ENCODE peak calls at places on chromosome 10, in five cellular contexts. A is brain microvascular endothelial cell, B is endodermal cell, Q is trophoblast cell, I is stomach. K is an unnamed sample.

GRCh38 chr10:104809288-104810090 is 168.4 kb downstream of the SORCS3 start:
- DNase-seq in A (no peak), B (peak), Q (no peak), I (no peak), K (no peak)

GRCh38 chr10:3095373-3096139 is 28.2 kb downstream of the PFKP start:
- DNase-seq in A (peak), B (no peak), Q (peak), I (no peak), K (peak)

GRCh38 chr10:30600005-30600404 is 29.5 kb downstream of the LYZL2 start:
- DNase-seq in A (no peak), B (no peak), Q (no peak), I (no peak), K (no peak)

GRCh38 chr10:119817991-119818888 is 54.4 kb downstream of the MCMBP start:
- DNase-seq in A (peak), B (peak), Q (peak), I (peak), K (peak)

GRCh38 chr10:8050561-8051108 is 3.9 kb upstream of the GATA3 start:
- DNase-seq in A (no peak), B (peak), Q (peak), I (peak), K (no peak)

GRCh38 chr10:132111121-132111731 is 45.5 kb downstream of the JAKMIP3 start:
- DNase-seq in A (no peak), B (peak), Q (no peak), I (peak), K (peak)

GRCh38 chr10:5014936-5015335 is 11.3 kb upstream of the AKR1C2 start:
- DNase-seq in A (no peak), B (no peak), Q (no peak), I (no peak), K (no peak)

GRCh38 chr10:90162464-90162863 is 461.1 kb downstream of the KIF20B start:
- DNase-seq in A (no peak), B (no peak), Q (no peak), I (no peak), K (no peak)

GRCh38 chr10:663844-664243 is 25.6 kb downstream of the DIP2C start:
- DNase-seq in A (no peak), B (no peak), Q (no peak), I (no peak), K (no peak)

GRCh38 chr10:74099836-74100235 is 50.8 kb downstream of the AP3M1 start:
- DNase-seq in A (no peak), B (no peak), Q (no peak), I (no peak), K (no peak)
- H3K27ac ChIP-seq in A (no peak), B (no peak), Q (no peak), I (no peak), K (no peak)

GRCh38 chr10:19788075-19788686 is 28.1 kb upstream of the PLXDC2 start:
- DNase-seq in A (peak), B (peak), Q (peak), I (no peak), K (peak)
- H3K4me3 ChIP-seq in A (no peak), B (no peak), Q (no peak), I (no peak), K (no peak)

GRCh38 chr10:131111007-131111406 is 200.5 kb downstream of the TCERG1L start:
- DNase-seq in A (no peak), B (no peak), Q (no peak), I (no peak), K (no peak)

GRCh38 chr10:131110241-131110783 is 201.2 kb downstream of the TCERG1L start:
- DNase-seq in A (no peak), B (no peak), Q (no peak), I (no peak), K (no peak)

GRCh38 chr10:131107970-131108369 is 203.6 kb downstream of the TCERG1L start:
- DNase-seq in A (no peak), B (no peak), Q (peak), I (no peak), K (no peak)

GRCh38 chr10:131109291-131109690 is 202.2 kb downstream of the TCERG1L start:
- DNase-seq in A (no peak), B (no peak), Q (no peak), I (no peak), K (no peak)

DNA sequence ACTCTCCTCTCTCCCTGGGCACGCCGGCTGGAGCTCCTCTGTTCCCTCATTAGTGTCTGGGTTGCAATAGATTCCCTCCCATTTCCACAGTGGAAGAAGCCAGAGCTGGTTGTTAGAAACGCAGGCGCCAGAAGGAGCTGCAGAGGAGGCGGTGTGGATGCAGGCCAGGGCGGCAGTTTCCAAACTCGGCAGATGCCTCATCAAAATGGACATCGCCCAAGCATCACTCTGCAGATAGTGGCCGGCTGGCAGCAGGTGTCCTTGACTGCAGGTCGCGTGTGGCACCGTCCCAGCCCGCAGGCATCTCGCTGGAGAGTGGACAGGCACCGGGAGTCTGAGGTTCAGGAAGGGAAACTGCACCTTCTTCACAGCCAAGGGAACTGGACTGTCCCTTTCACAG is 201.8 kb downstream of the TCERG1L start:
- DNase-seq in A (no peak), B (no peak), Q (no peak), I (no peak), K (no peak)
- H3K27ac ChIP-seq in A (no peak), B (no peak), Q (no peak), I (no peak), K (no peak)

GRCh38 chr10:61995093-61995492 is 93.6 kb downstream of the ARID5B start:
- DNase-seq in A (no peak), B (no peak), Q (no peak), I (no peak), K (no peak)

GRCh38 chr10:61992059-61992460 is 90.6 kb downstream of the ARID5B start:
- DNase-seq in A (peak), B (no peak), Q (no peak), I (peak), K (peak)

GRCh38 chr10:61992683-61993629 is 91.5 kb downstream of the ARID5B start:
- DNase-seq in A (peak), B (no peak), Q (peak), I (peak), K (peak)

GRCh38 chr10:61993676-61994401 is 92.3 kb downstream of the ARID5B start:
- DNase-seq in A (no peak), B (no peak), Q (no peak), I (no peak), K (no peak)

GRCh38 chr10:61994404-61995031 is 93.0 kb downstream of the ARID5B start:
- DNase-seq in A (no peak), B (no peak), Q (no peak), I (no peak), K (peak)
- H3K4me3 ChIP-seq in A (no peak), B (no peak), Q (no peak), I (no peak), K (no peak)

GRCh38 chr10:114767589-114768393 is 53.8 kb upstream of the FHIP2A start:
- DNase-seq in A (no peak), B (peak), Q (no peak), I (peak), K (peak)
- H3K27ac ChIP-seq in A (no peak), B (no peak), Q (no peak), I (peak), K (peak)

GRCh38 chr10:76160758-76161555 is 729.5 kb downstream of the LRMDA start:
- DNase-seq in A (no peak), B (no peak), Q (no peak), I (no peak), K (no peak)
- H3K4me3 ChIP-seq in A (no peak), B (no peak), Q (no peak), I (no peak), K (no peak)

DNA sequence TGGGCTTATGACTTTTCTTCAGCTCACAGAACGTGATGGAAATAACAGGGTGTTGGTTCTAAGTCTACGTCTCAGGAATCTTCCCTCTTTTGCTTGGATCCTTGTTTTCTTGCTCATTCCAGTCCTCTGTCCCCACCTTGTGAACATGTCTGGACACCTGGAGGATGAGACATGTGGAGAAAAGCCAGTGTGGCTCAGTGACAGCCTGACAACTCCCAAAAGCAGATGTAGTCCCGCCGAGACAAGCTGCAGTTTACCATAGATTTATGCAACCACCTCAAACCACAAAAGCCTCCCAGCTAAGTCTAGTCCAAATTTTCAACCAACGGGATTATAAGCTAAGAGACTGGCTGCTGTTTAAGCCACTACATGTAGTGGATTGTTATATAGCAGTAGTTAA is 476.1 kb downstream of the SH2D4B start:
- DNase-seq in A (no peak), B (no peak), Q (no peak), I (no peak), K (no peak)
- H3K27ac ChIP-seq in A (no peak), B (no peak), Q (no peak), I (no peak), K (no peak)

GRCh38 chr10:78974409-78975317 is 94.1 kb upstream of the ZMIZ1 start:
- DNase-seq in A (peak), B (peak), Q (peak), I (peak), K (peak)

GRCh38 chr10:78977761-78978305 is 90.9 kb upstream of the ZMIZ1 start:
- DNase-seq in A (peak), B (no peak), Q (peak), I (no peak), K (no peak)

GRCh38 chr10:78973901-78974408 is 94.8 kb upstream of the ZMIZ1 start:
- DNase-seq in A (peak), B (peak), Q (peak), I (no peak), K (peak)

GRCh38 chr10:78979938-78980337 is 88.8 kb upstream of the ZMIZ1 start:
- DNase-seq in A (no peak), B (no peak), Q (no peak), I (no peak), K (no peak)

DNA sequence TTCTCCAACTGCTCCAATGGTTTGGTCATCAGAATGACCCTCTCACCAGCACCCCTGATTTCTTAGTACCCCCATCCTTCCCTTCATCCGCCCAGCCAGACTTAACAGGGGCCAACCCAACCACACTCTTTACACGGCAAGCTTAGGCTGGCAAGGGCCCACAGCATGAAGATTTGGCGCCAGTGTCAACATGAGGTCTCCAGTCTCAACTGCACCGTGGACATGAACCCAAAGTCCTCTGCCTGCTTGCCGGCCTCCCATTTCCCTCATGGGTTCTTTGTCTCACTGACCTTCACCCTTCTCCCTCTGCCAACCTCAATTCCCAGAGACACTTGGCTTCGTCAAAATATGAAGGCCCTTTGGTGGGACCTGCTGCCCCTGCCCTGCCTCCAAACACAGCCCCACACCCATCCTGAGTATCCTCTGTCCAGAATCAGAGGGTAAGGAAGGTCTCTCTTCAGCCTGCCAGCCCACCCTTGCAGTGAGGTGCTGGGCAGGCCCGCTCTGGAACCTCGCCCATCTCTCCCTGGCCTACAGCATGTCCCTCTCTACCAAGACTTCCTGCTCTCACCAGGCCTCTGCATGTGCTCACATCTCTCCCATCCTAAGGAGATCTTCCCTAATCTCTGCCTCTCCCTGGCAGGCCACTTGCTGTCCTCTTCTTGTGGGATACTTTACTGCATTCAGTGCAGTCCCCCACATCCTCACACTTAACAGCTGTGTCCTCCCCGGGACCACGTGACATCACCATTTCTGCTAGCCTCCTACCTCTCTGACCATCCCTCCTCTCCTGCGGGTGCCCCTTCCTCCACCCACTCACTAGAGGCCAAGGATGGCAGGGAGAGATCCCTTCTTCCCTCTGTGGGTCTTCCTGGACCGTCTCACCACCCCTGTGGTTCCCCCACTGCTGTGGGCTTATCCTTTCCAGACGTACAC is 91.7 kb upstream of the ZMIZ1 start:
- DNase-seq in A (no peak), B (no peak), Q (no peak), I (no peak), K (no peak)
- H3K4me3 ChIP-seq in A (no peak), B (no peak), Q (no peak), I (no peak), K (no peak)

K was measured in colonic mucosa.